ENCODE peak calls at places on chromosomes 3 and 15, in ten cellular contexts. B, R, Z, L, E, I, J, G, X and P are unnamed samples.

GRCh38 chr3:15645740-15646490 is 44.4 kb downstream of the BTD start:
- DNase-seq in J (peak), R (no peak), G (peak), Z (no peak), I (peak), X (peak), L (no peak), E (peak), B (peak), P (peak)

GRCh38 chr3:32243519-32243918 is 5.0 kb downstream of the CMTM8 start:
- DNase-seq in B (no peak), X (peak), Z (no peak), G (no peak), R (no peak), I (no peak), J (no peak), L (no peak), E (no peak), P (no peak)

GRCh38 chr15:48802867-48803266 is 8.0 kb downstream of the CEP152 start:
- DNase-seq in R (no peak), B (no peak), Z (no peak), G (peak), X (peak), L (no peak), E (peak), I (no peak), J (peak), P (peak)

GRCh38 chr15:68364028-68364659 is 67.8 kb downstream of the ITGA11 start:
- DNase-seq in Z (peak), B (no peak), G (peak), J (no peak), I (no peak), E (peak), L (peak), X (no peak), R (no peak), P (peak)

GRCh38 chr15:30827625-30828303 is 76.0 kb upstream of the FAN1 start:
- DNase-seq in L (no peak), Z (no peak), B (no peak), I (no peak), J (peak), G (no peak), E (no peak), R (no peak), X (no peak), P (no peak)

GRCh38 chr15:71725215-71725955 is 85.0 kb upstream of the NR2E3 start:
- DNase-seq in E (peak), L (no peak), J (peak), G (no peak), B (no peak), I (peak), R (no peak), Z (no peak), X (peak), P (peak)

GRCh38 chr3:66199089-66199473 is 21.7 kb upstream of the SLC25A26 start:
- DNase-seq in J (no peak), R (no peak), I (no peak), B (no peak), X (no peak), L (no peak), Z (no peak), G (no peak), E (no peak), P (no peak)

GRCh38 chr3:39434574-39434973 is 28.1 kb downstream of the RPSA start:
- DNase-seq in R (no peak), E (no peak), I (no peak), B (no peak), L (no peak), J (no peak), Z (no peak), G (no peak), X (no peak), P (peak)

GRCh38 chr3:10361375-10361774 is 40.5 kb upstream of the SEC13 start:
- DNase-seq in X (no peak), E (no peak), J (no peak), R (no peak), I (no peak), Z (no peak), G (no peak), L (no peak), B (no peak), P (no peak)

GRCh38 chr3:52005571-52005986 is 9.9 kb upstream of the RPL29 start:
- DNase-seq in E (peak), X (peak), L (peak), R (peak), B (no peak), I (peak), J (peak), Z (no peak), G (peak), P (peak)

GRCh38 chr15:32923176-32923575 is 205.4 kb downstream of the GREM1 start:
- DNase-seq in I (no peak), B (no peak), E (no peak), Z (no peak), J (no peak), R (no peak), X (no peak), G (no peak), L (no peak), P (peak)

GRCh38 chr3:28295819-28296364 is 52.6 kb upstream of the ZCWPW2 start:
- DNase-seq in Z (no peak), X (peak), I (peak), E (peak), J (no peak), R (no peak), G (no peak), B (no peak), L (no peak), P (peak)

GRCh38 chr15:39587291-39587909 is 6.5 kb downstream of the THBS1 start:
- DNase-seq in B (no peak), E (peak), X (no peak), R (no peak), J (peak), G (no peak), I (peak), Z (no peak), L (no peak), P (peak)

GRCh38 chr3:134677196-134677986 is 26.6 kb upstream of the KY start:
- DNase-seq in L (peak), G (no peak), Z (no peak), E (peak), I (peak), B (no peak), X (no peak), J (no peak), R (no peak), P (no peak)
- TF ChIP-seq CTCF in L (peak), G (peak), Z (peak), E (peak), I (peak), B (peak), X (peak), J (peak), R (peak), P (peak)

DNA sequence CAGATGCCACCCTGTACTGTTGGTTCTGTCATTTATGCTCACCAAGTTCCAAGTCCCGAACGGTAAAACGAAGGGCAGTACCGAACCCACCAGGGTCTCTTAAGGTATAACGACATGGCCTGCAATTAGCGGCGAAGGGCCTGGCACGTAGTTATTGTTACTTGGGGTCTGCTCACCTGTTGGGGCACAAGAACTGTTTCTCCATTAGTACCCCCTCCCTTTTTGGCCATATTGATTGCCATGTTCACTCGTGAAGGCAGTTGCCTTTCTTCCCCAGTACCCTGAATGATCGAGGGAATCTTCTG is 435 bp downstream of the IL17RB start:
- DNase-seq in E (no peak), R (no peak), L (no peak), G (no peak), B (no peak), I (no peak), Z (no peak), J (no peak), X (no peak), P (no peak)
- H3K4me3 ChIP-seq in E (no peak), R (peak), L (peak), G (no peak), B (peak), I (no peak), Z (peak), J (no peak), X (no peak), P (no peak)

GRCh38 chr15:23866832-23867231 is 179.7 kb upstream of the NDN start:
- DNase-seq in X (no peak), B (no peak), G (no peak), J (no peak), R (no peak), L (no peak), I (no peak), Z (no peak), E (peak), P (no peak)
- TF ChIP-seq CTCF in X (peak), B (no peak), G (no peak), J (peak), R (no peak), L (peak), I (no peak), Z (peak), E (peak), P (peak)

DNA sequence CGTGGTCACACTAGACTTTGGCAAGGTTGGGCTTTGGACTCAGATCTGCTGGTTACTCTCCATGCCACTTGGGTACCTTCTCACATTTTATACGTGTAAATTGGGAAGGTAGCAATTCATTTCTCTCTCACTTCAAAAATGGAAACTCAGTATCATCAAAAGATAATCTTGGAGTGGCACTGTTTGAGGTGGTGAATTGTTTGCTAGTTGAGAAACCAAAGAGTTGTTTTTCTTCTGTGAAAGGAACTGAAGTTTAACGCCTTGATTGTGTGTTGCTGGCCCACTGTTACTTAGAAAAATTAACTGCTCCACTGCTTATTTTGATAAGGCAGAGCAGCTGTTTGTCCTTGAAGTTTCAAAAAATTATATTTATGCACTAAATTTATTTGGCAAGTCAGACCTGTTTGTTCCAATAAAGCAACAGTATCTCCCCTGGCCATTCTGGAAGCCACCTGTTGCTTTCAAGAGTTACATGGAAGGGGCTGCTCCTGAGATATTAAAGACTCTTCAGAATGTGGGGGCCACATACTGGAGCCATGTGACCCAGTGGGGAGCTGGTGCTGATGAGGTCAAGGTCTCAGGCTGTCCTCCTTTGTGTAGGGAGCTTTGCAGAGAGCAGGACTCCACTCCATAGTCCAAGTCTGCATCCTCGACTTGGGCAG is 16.2 kb downstream of the PLCL2 start:
- DNase-seq in Z (no peak), X (no peak), R (no peak), J (no peak), L (no peak), B (no peak), E (no peak), G (no peak), I (no peak), P (no peak)
- H3K4me3 ChIP-seq in Z (peak), X (no peak), R (no peak), J (no peak), L (peak), B (no peak), E (no peak), G (no peak), I (no peak), P (no peak)

GRCh38 chr3:169744332-169745054 is 20.4 kb downstream of the TERC start:
- DNase-seq in Z (no peak), B (no peak), E (peak), R (no peak), X (peak), I (peak), G (no peak), L (no peak), J (peak), P (no peak)
- TF ChIP-seq CTCF in Z (peak), B (peak), E (peak), R (peak), X (peak), I (peak), G (no peak), L (peak), J (peak), P (peak)

DNA sequence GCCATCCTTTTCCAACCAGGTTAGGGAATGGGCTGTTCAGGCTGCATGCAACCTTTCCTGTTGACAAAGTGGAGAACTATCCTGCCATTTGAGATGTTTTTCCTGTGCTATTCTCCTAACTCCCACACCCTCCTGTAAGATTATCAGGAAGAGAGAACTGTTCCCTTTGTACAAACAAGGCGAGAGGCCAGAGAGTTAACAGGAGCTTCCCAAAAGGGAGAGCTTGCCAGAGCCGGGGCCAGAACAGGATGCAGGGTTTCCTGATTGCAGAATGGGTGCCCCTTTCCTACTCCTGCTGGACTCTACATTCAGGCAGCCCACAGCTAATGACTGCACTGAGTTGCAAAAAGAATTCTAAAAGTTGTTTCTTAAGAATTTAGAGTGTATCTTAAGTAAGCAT is 17.1 kb downstream of the PML start:
- DNase-seq in B (no peak), J (no peak), E (peak), X (peak), I (peak), R (peak), G (no peak), Z (peak), L (peak), P (peak)
- H3K4me3 ChIP-seq in B (no peak), J (no peak), E (no peak), X (no peak), I (no peak), R (no peak), G (no peak), Z (no peak), L (no peak), P (no peak)